ENCODE peak calls at places on chromosomes 13 and 19, in six cellular contexts. D, I, W, J, Q and A are unnamed samples.

GRCh38 chr13:107568181-107568580 is 647.2 kb downstream of the LIG4 start:
- DNase-seq in D (no peak), I (no peak), W (no peak), J (no peak), Q (no peak), A (no peak)

GRCh38 chr19:42420055-42420544 is 7.1 kb downstream of the LIPE start:
- DNase-seq in D (no peak), I (peak; percentile 39), W (peak; percentile 99), J (no peak), Q (peak; percentile 66), A (no peak)

GRCh38 chr13:23793711-23794110 is 95.5 kb downstream of the MIPEP start:
- DNase-seq in D (no peak), I (no peak), W (no peak), J (no peak), Q (no peak), A (no peak)

GRCh38 chr19:12495002-12495802 is 10.6 kb upstream of the ZNF709 start:
- DNase-seq in D (peak; percentile 96), I (peak; percentile 97), W (peak; percentile 80), J (peak; percentile 54), Q (peak; percentile 95), A (peak; percentile 99)

GRCh38 chr13:74708629-74709028 is 574.4 kb upstream of the KLF12 start:
- DNase-seq in D (no peak), I (no peak), W (no peak), J (no peak), Q (no peak), A (no peak)

GRCh38 chr19:13920940-13921744 is 15.1 kb downstream of the CC2D1A start:
- DNase-seq in D (no peak), I (no peak), W (peak; percentile 53), J (no peak), Q (peak; percentile 50), A (peak; percentile 61)

GRCh38 chr13:23427342-23428182 is 5.9 kb downstream of the SACS start:
- DNase-seq in D (no peak), I (no peak), W (peak; percentile 93), J (peak; percentile 86), Q (no peak), A (peak; percentile 56)

GRCh38 chr19:53422551-53422950 is 9.2 kb upstream of the ZNF761 start:
- DNase-seq in D (no peak), I (no peak), W (no peak), J (no peak), Q (no peak), A (no peak)

GRCh38 chr13:113967729-113968462 is 6.0 kb downstream of the C13orf46 start:
- DNase-seq in D (peak; percentile 48), I (peak; percentile 72), W (no peak), J (no peak), Q (no peak), A (no peak)

GRCh38 chr13:89628567-89628966 is 1718.9 kb upstream of the MIR17HG start:
- DNase-seq in D (no peak), I (no peak), W (peak; percentile 8), J (no peak), Q (no peak), A (no peak)

GRCh38 chr13:107117327-107118012 is 549.5 kb upstream of the ARGLU1 start:
- DNase-seq in D (no peak), I (no peak), W (no peak), J (no peak), Q (no peak), A (no peak)

GRCh38 chr13:24644051-24644450 is 36.2 kb upstream of the ATP12A start:
- DNase-seq in D (no peak), I (no peak), W (peak; percentile 54), J (no peak), Q (no peak), A (no peak)

GRCh38 chr13:98649861-98650260 is 73.0 kb upstream of the STK24 start:
- DNase-seq in D (no peak), I (no peak), W (no peak), J (no peak), Q (no peak), A (no peak)

GRCh38 chr13:113671066-113672001 is 4.3 kb downstream of the GRK1 start:
- DNase-seq in D (peak; percentile 40), I (peak; percentile 66), W (no peak), J (no peak), Q (no peak), A (peak; percentile 9)

GRCh38 chr19:18364826-18365528 is 21.0 kb upstream of the GDF15 start:
- DNase-seq in D (no peak), I (peak; percentile 93), W (peak; percentile 96), J (peak; percentile 100), Q (no peak), A (peak; percentile 94)

GRCh38 chr13:51801631-51802099 is 2.3 kb downstream of the DHRS12 start:
- DNase-seq in D (peak; percentile 76), I (peak; percentile 88), W (no peak), J (no peak), Q (peak; percentile 92), A (peak; percentile 80)

GRCh38 chr19:4013886-4014540 is 6.5 kb downstream of the PIAS4 start:
- DNase-seq in D (no peak), I (peak; percentile 46), W (no peak), J (no peak), Q (no peak), A (peak; percentile 76)

GRCh38 chr19:35195822-35196221 is 32.7 kb downstream of the FAM187B start:
- DNase-seq in D (no peak), I (no peak), W (no peak), J (peak; percentile 57), Q (no peak), A (peak; percentile 14)

GRCh38 chr19:35199481-35199880 is 29.1 kb downstream of the FAM187B start:
- DNase-seq in D (no peak), I (no peak), W (no peak), J (no peak), Q (no peak), A (no peak)

DNA sequence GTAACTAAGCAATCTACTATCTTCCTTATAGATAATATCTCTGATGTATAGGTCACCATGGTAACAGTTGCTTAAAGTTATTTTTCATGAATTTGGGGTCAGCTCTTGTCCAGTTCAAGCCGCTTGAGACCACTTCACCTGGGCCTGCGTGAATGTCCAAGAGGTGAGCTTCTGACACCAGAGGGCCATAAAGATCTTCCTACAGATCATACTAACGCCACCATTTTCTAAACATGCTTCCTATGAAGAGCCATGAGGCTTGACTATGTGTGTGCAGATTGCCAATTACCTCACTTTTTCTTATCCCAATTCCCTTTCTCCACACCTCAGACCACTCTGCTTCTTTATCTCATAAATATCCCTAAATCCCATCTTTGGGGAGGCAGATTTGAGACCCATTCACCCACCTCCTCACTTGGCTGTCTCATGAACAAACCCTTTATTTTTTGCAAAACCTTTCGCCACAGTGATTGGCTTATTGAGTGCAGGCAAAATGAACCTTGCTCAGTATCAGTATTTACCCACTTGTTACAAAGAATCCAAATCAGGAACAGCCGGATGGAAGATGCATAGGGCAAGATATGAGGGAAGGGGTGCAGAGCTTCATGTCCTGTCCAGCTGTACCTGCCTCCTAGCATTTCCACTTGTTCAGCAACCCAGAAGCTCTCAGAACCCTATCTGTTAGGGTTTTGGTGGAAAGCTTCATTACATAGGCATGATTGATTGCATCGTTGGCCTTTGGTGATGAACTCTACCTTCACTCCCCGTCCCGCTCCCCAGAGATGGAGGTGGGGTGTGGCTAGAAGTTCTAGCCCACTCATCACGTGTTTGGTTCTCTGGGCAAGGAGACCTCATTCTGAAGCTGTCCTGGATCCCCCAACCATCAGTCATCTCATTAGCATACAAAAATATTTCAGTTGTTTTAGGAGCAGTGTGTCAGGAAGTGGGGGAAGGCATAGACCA is 34.2 kb downstream of the FAM187B start:
- DNase-seq in D (no peak), I (no peak), W (no peak), J (no peak), Q (no peak), A (no peak)
- TF ChIP-seq CTCF in D (no peak), I (no peak), W (no peak), J (no peak), Q (no peak), A (no peak)

GRCh38 chr13:95893861-95894260 is 159.3 kb downstream of the UGGT2 start:
- DNase-seq in D (no peak), I (no peak), W (no peak), J (no peak), Q (peak; percentile 7), A (no peak)

GRCh38 chr13:95902736-95903135 is 150.5 kb downstream of the UGGT2 start:
- DNase-seq in D (no peak), I (no peak), W (no peak), J (no peak), Q (no peak), A (no peak)

GRCh38 chr13:95896302-95896701 is 156.9 kb downstream of the UGGT2 start:
- DNase-seq in D (no peak), I (no peak), W (peak; percentile 65), J (no peak), Q (no peak), A (no peak)

DNA sequence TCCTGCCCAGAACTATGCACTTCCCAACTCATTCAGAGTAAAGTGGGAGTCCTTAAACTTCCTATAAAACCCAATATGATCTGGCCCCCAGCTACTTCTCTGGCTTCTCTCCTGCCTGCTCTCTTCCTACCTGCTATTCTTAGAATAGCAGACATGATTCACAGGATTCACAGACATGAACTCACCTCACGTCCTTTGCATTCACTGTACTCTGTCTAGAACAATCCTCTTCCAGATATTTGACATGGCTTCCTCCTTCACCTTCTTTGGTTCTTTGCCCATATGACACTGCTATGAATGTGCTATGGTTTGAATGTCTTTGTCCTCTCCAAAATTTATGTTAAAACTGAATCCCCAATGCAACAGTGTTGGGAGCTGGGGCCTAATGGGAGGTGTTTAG is 154.9 kb downstream of the UGGT2 start:
- DNase-seq in D (no peak), I (no peak), W (peak; percentile 84), J (no peak), Q (no peak), A (no peak)
- TF ChIP-seq CTCF in D (no peak), I (no peak), W (no peak), J (no peak), Q (no peak), A (no peak)

DNA sequence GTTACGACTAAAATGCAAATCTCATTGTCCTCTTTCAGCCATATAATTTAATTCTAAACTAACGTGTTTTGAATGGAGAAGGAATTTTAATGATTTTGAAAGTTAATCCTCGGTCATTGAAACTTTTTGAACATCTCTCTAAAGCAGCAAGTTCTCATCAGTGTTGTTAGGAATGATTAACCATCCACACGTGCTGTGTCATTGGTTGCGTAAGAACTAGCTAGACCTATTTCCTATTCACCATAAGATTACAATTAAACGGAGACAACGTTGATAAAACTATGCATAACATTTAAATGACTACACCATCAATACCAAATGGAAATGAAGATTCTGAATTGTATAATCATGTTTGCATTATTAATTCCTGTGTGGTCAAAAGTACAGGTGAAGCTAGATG is 155.6 kb upstream of the IRS2 start:
- DNase-seq in D (no peak), I (no peak), W (peak; percentile 74), J (peak; percentile 10), Q (no peak), A (no peak)
- TF ChIP-seq CTCF in D (no peak), I (no peak), W (no peak), J (no peak), Q (no peak), A (no peak)

GRCh38 chr19:1811942-1812425 is at the start of gene ATP8B3:
- DNase-seq in D (no peak), I (no peak), W (no peak), J (no peak), Q (no peak), A (no peak)

GRCh38 chr19:1814391-1814790 is 2.3 kb upstream of the ATP8B3 start:
- DNase-seq in D (no peak), I (no peak), W (no peak), J (no peak), Q (no peak), A (peak; percentile 28)

GRCh38 chr19:1813837-1814217 is 1.8 kb upstream of the ATP8B3 start:
- DNase-seq in D (no peak), I (no peak), W (no peak), J (no peak), Q (no peak), A (no peak)

GRCh38 chr19:1812426-1813196 is 535 bp upstream of the ATP8B3 start:
- DNase-seq in D (peak; percentile 93), I (peak; percentile 98), W (peak; percentile 89), J (peak; percentile 83), Q (peak; percentile 96), A (peak; percentile 99)

GRCh38 chr19:1813197-1813836 is 1.2 kb upstream of the ATP8B3 start:
- DNase-seq in D (no peak), I (no peak), W (no peak), J (no peak), Q (no peak), A (no peak)
- TF ChIP-seq CTCF in D (no peak), I (no peak), W (no peak), J (no peak), Q (no peak), A (no peak)